ENCODE peak calls at places on chromosomes 3 and 15, in eight cellular contexts. One of them, this sample, is unnamed.

GRCh38 chr15:45669422-45669821 is 34.6 kb downstream of the SQOR start:
- DNase-seq in mesenchymal stem cell: no peak
- DNase-seq in GM23338: no peak
- DNase-seq in tibial artery: no peak
- DNase-seq in prostate gland: no peak
- DNase-seq in GM23248: no peak
- DNase-seq in uterus: no peak
- DNase-seq in right lobe of liver: no peak
- DNase-seq in this sample: no peak

GRCh38 chr15:36755341-36755740 is 175.9 kb downstream of the CDIN1 start:
- DNase-seq in mesenchymal stem cell: no peak
- DNase-seq in GM23338: no peak
- DNase-seq in tibial artery: no peak
- DNase-seq in prostate gland: no peak
- DNase-seq in GM23248: no peak
- DNase-seq in uterus: no peak
- DNase-seq in right lobe of liver: no peak
- DNase-seq in this sample: no peak

GRCh38 chr3:39361252-39361927 is 21.8 kb upstream of the SLC25A38 start:
- DNase-seq in mesenchymal stem cell: no peak
- DNase-seq in GM23338: no peak
- DNase-seq in tibial artery: no peak
- DNase-seq in prostate gland: no peak
- DNase-seq in GM23248: no peak
- DNase-seq in uterus: no peak
- DNase-seq in right lobe of liver: no peak
- DNase-seq in this sample: no peak

GRCh38 chr3:115990669-115991068 is 367.4 kb downstream of the GAP43 start:
- DNase-seq in mesenchymal stem cell: no peak
- DNase-seq in GM23338: peak; percentile 25
- DNase-seq in tibial artery: no peak
- DNase-seq in prostate gland: no peak
- DNase-seq in GM23248: no peak
- DNase-seq in uterus: no peak
- DNase-seq in right lobe of liver: no peak
- DNase-seq in this sample: no peak

GRCh38 chr3:32500880-32501784 is 1.5 kb downstream of the CMTM6 start:
- DNase-seq in mesenchymal stem cell: peak; percentile 34
- DNase-seq in GM23338: peak; percentile 28
- DNase-seq in tibial artery: no peak
- DNase-seq in prostate gland: no peak
- DNase-seq in GM23248: peak; percentile 11
- DNase-seq in uterus: no peak
- DNase-seq in right lobe of liver: peak; percentile 57
- DNase-seq in this sample: no peak

GRCh38 chr3:127214990-127215389 is 22.1 kb downstream of the PRR23E start:
- DNase-seq in mesenchymal stem cell: no peak
- DNase-seq in GM23338: no peak
- DNase-seq in tibial artery: no peak
- DNase-seq in prostate gland: no peak
- DNase-seq in GM23248: peak; percentile 23
- DNase-seq in uterus: no peak
- DNase-seq in right lobe of liver: no peak
- DNase-seq in this sample: no peak

GRCh38 chr15:32668942-32669341 is 27.4 kb downstream of the SCG5 start:
- DNase-seq in mesenchymal stem cell: no peak
- DNase-seq in GM23338: peak; percentile 91
- DNase-seq in tibial artery: no peak
- DNase-seq in prostate gland: no peak
- DNase-seq in GM23248: peak; percentile 44
- DNase-seq in uterus: no peak
- DNase-seq in right lobe of liver: no peak
- DNase-seq in this sample: no peak

GRCh38 chr3:59535791-59536221 is 486.0 kb upstream of the CFAP20DC start:
- DNase-seq in mesenchymal stem cell: peak; percentile 26
- DNase-seq in GM23338: no peak
- DNase-seq in tibial artery: no peak
- DNase-seq in prostate gland: no peak
- DNase-seq in GM23248: peak; percentile 80
- DNase-seq in uterus: no peak
- DNase-seq in right lobe of liver: no peak
- DNase-seq in this sample: peak; percentile 7

GRCh38 chr3:159763466-159764210 is 225.0 kb upstream of the IL12A start:
- DNase-seq in mesenchymal stem cell: peak; percentile 93
- DNase-seq in GM23338: peak; percentile 90
- DNase-seq in tibial artery: peak; percentile 91
- DNase-seq in prostate gland: peak; percentile 69
- DNase-seq in GM23248: peak; percentile 94
- DNase-seq in uterus: peak; percentile 85
- DNase-seq in right lobe of liver: peak; percentile 85
- DNase-seq in this sample: peak; percentile 54

GRCh38 chr3:16151109-16151508 is 23.4 kb upstream of the GALNT15 start:
- DNase-seq in mesenchymal stem cell: peak; percentile 74
- DNase-seq in GM23338: no peak
- DNase-seq in tibial artery: peak; percentile 91
- DNase-seq in prostate gland: no peak
- DNase-seq in GM23248: peak; percentile 90
- DNase-seq in uterus: peak; percentile 72
- DNase-seq in right lobe of liver: peak; percentile 77
- DNase-seq in this sample: peak; percentile 69
- H3K27ac ChIP-seq in mesenchymal stem cell: no peak overlapping the region
- H3K27ac ChIP-seq in GM23338: no peak overlapping the region
- H3K27ac ChIP-seq in tibial artery: peak overlapping the region; percentile 7
- H3K27ac ChIP-seq in prostate gland: no peak overlapping the region
- H3K27ac ChIP-seq in GM23248: peak overlapping the region; percentile 58
- H3K27ac ChIP-seq in uterus: peak overlapping the region; percentile 53
- H3K27ac ChIP-seq in right lobe of liver: no peak overlapping the region
- H3K27ac ChIP-seq in this sample: peak overlapping the region; percentile 59

GRCh38 chr15:50017522-50017921 is 101.5 kb downstream of the ATP8B4 start:
- DNase-seq in mesenchymal stem cell: peak; percentile 15
- DNase-seq in GM23338: no peak
- DNase-seq in tibial artery: no peak
- DNase-seq in prostate gland: no peak
- DNase-seq in GM23248: peak; percentile 40
- DNase-seq in uterus: no peak
- DNase-seq in right lobe of liver: no peak
- DNase-seq in this sample: no peak

GRCh38 chr15:50009634-50010033 is 109.4 kb downstream of the ATP8B4 start:
- DNase-seq in mesenchymal stem cell: no peak
- DNase-seq in GM23338: no peak
- DNase-seq in tibial artery: no peak
- DNase-seq in prostate gland: no peak
- DNase-seq in GM23248: no peak
- DNase-seq in uterus: no peak
- DNase-seq in right lobe of liver: no peak
- DNase-seq in this sample: no peak

DNA sequence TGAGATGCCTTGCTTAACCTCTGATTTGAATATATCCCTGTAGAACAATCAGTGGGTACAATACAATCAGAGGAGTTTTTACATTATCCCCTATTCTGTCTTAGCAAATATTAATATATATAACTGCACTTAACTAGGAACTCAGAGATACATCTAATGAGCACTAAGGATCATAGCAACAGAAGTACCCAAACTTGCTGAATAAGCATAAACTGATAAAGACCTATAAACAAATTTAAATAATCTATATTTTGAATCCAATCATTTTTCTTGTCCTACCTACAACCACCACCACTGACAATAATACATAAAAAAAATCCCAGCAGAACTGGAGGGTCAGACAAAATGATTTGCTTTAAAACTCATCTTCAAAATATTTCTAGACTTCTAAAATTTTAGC is 106.2 kb downstream of the ATP8B4 start:
- DNase-seq in mesenchymal stem cell: no peak
- DNase-seq in GM23338: no peak
- DNase-seq in tibial artery: no peak
- DNase-seq in prostate gland: no peak
- DNase-seq in GM23248: no peak
- DNase-seq in uterus: no peak
- DNase-seq in right lobe of liver: no peak
- DNase-seq in this sample: no peak
- H3K27me3 ChIP-seq in mesenchymal stem cell: no peaks in the 10 kb centered on the region
- H3K27me3 ChIP-seq in GM23338: no peaks in the 10 kb centered on the region
- H3K27me3 ChIP-seq in tibial artery: no peaks in the 10 kb centered on the region
- H3K27me3 ChIP-seq in prostate gland: no peaks in the 10 kb centered on the region
- H3K27me3 ChIP-seq in GM23248: no peaks in the 10 kb centered on the region
- H3K27me3 ChIP-seq in uterus: no peaks in the 10 kb centered on the region
- H3K27me3 ChIP-seq in right lobe of liver: no peaks in the 10 kb centered on the region
- H3K27me3 ChIP-seq in this sample: no peaks in the 10 kb centered on the region

DNA sequence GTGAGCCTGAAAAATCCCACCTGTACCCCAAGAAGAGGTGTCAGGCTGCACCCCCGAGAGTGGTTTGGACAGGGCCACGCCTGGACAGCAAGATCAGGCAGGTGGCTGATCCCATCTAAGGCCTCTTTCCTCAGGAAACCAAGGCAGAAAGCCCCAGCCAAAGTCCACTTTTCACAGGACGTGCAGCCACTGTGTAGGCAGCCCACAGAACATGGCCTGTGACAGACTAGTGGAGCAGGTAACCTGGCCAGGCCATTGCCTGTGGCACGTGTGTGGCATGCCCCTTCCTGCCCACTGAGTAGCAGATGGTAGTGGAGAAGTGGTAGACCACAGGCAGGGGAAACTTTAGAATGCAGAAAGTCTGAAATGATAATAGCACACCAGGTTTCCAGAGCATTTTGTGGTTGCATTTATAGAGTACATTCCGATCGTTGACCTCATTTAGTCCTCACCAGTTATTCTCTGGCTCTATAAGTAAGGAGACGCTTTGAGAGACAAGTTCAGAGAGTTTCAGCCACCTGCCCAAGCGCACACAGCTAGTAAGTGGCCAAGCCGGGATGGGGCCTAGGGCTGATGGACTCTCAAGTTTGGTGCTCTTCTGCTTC is 68.7 kb downstream of the AAGAB start:
- DNase-seq in mesenchymal stem cell: no peak
- DNase-seq in GM23338: no peak
- DNase-seq in tibial artery: peak; percentile 64
- DNase-seq in prostate gland: peak; percentile 85
- DNase-seq in GM23248: peak; percentile 62
- DNase-seq in uterus: peak; percentile 12
- DNase-seq in right lobe of liver: no peak
- DNase-seq in this sample: no peak
- H3K27ac ChIP-seq in mesenchymal stem cell: no peak overlapping the region
- H3K27ac ChIP-seq in GM23338: no peak overlapping the region
- H3K27ac ChIP-seq in tibial artery: peak overlapping the region; percentile 57
- H3K27ac ChIP-seq in prostate gland: peak overlapping the region; percentile 84
- H3K27ac ChIP-seq in GM23248: peak overlapping the region; percentile 56
- H3K27ac ChIP-seq in uterus: peak overlapping the region; percentile 91
- H3K27ac ChIP-seq in right lobe of liver: no peak overlapping the region
- H3K27ac ChIP-seq in this sample: peak overlapping the region; percentile 70

DNA sequence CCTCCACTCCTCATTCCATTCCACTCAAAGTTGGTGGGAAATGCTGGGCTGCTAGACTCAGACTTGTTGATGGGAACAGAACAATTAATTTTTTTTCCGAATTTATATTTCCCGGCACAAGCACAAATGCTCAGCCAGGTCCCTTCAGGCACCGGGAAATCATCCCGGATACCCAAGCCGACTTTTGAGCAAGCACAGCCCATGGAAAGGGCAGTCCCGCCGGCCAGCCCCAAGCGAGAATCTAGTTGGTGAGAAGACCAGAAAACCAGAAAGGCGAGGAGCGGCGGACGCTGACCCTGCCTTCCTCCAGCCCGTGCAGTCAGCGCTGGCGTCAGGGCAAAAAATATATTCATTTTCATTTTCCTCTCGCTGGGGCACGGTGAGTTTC is 758 bp upstream of the ZIC4 start:
- DNase-seq in mesenchymal stem cell: no peak
- DNase-seq in GM23338: peak; percentile 59
- DNase-seq in tibial artery: no peak
- DNase-seq in prostate gland: no peak
- DNase-seq in GM23248: no peak
- DNase-seq in uterus: no peak
- DNase-seq in right lobe of liver: no peak
- DNase-seq in this sample: no peak
- H3K27me3 ChIP-seq in mesenchymal stem cell: peaks cover 100% of the 10 kb centered on the region
- H3K27me3 ChIP-seq in GM23338: peaks cover 98% of the 10 kb centered on the region
- H3K27me3 ChIP-seq in tibial artery: peaks cover 15% of the 10 kb centered on the region
- H3K27me3 ChIP-seq in prostate gland: peaks cover 67% of the 10 kb centered on the region
- H3K27me3 ChIP-seq in GM23248: no peaks in the 10 kb centered on the region
- H3K27me3 ChIP-seq in uterus: peaks cover 29% of the 10 kb centered on the region
- H3K27me3 ChIP-seq in right lobe of liver: peaks cover 7% of the 10 kb centered on the region
- H3K27me3 ChIP-seq in this sample: peaks cover 94% of the 10 kb centered on the region

DNA sequence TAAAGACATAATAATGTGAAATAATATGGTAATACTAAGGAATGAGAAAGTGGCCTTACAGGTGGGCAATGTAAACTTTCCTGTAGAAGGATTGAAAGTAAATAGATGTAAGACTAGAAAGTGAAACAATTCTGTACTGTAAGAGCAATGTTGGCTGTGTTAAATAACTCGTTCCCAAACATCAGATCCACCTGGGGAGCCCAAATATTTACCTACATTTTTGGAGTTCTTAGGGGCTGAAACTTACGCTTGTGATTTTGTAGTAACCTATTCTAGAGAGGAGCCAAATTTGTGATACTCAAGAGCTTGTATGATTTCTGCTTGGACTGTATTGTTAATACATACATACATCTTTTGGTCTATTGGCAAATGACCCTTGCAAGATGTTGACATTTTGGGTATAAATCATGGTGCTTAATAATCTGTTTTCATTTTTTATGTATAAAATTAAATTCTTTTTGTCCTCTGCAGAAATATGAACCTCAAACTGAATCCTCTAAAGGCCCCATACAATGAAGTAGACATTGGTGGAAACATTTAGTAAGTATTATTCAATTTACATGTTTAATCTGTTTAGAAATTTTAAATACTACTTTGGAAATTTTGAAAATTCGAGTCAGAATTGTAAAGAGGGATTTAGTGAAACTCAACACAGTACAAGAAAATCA is 8.5 kb upstream of the CHD2 start:
- DNase-seq in mesenchymal stem cell: no peak
- DNase-seq in GM23338: no peak
- DNase-seq in tibial artery: no peak
- DNase-seq in prostate gland: no peak
- DNase-seq in GM23248: no peak
- DNase-seq in uterus: no peak
- DNase-seq in right lobe of liver: no peak
- DNase-seq in this sample: no peak
- H3K27ac ChIP-seq in mesenchymal stem cell: no peak overlapping the region
- H3K27ac ChIP-seq in GM23338: no peak overlapping the region
- H3K27ac ChIP-seq in tibial artery: peak overlapping the region; percentile 2
- H3K27ac ChIP-seq in prostate gland: peak overlapping the region; percentile 50
- H3K27ac ChIP-seq in GM23248: peak overlapping the region; percentile 21
- H3K27ac ChIP-seq in uterus: no peak overlapping the region
- H3K27ac ChIP-seq in right lobe of liver: no peak overlapping the region
- H3K27ac ChIP-seq in this sample: no peak overlapping the region

DNA sequence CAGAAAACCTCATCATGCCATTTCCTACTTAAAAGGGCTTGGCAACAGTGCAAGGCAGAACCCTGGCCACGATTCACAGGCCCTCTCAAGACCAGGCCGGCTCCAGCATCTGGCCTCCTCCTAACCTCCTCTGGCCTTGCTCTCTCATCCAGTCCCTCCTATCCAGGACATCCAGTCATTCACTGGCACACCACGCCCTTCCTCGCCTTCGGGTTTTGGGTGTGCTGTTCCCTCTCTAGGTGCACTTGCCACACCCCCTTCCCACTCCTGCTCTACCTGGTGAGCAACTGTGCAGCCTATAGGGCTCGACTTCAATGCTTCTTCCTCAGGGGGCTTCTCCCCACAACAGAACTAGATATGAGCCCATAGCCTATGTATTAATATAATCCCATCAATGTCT is 317.1 kb downstream of the ARRDC4 start:
- DNase-seq in mesenchymal stem cell: no peak
- DNase-seq in GM23338: no peak
- DNase-seq in tibial artery: no peak
- DNase-seq in prostate gland: no peak
- DNase-seq in GM23248: no peak
- DNase-seq in uterus: no peak
- DNase-seq in right lobe of liver: no peak
- DNase-seq in this sample: no peak
- H3K27me3 ChIP-seq in mesenchymal stem cell: no peaks in the 10 kb centered on the region
- H3K27me3 ChIP-seq in GM23338: no peaks in the 10 kb centered on the region
- H3K27me3 ChIP-seq in tibial artery: no peaks in the 10 kb centered on the region
- H3K27me3 ChIP-seq in prostate gland: no peaks in the 10 kb centered on the region
- H3K27me3 ChIP-seq in GM23248: no peaks in the 10 kb centered on the region
- H3K27me3 ChIP-seq in uterus: no peaks in the 10 kb centered on the region
- H3K27me3 ChIP-seq in right lobe of liver: no peaks in the 10 kb centered on the region
- H3K27me3 ChIP-seq in this sample: no peaks in the 10 kb centered on the region

This sample was measured in AG04450.